ENCODE peak calls at places on chromosomes 4 and X, in four cellular contexts. M is A549, U is K562, S is GM12878. V is an unnamed sample.

GRCh38 chr4:165828928-165829327 is 44.1 kb upstream of the TLL1 start:
- DNase-seq in M (no peak), U (no peak), S (no peak), V (no peak)

GRCh38 chrX:102651968-102652744 is 873 bp downstream of the GPRASP1 start:
- DNase-seq in M (peak), U (no peak), S (no peak), V (peak)

GRCh38 chrX:72001471-72001870 is 90.8 kb downstream of the NHSL2 start:
- DNase-seq in M (no peak), U (no peak), S (no peak), V (no peak)

GRCh38 chrX:101429934-101430333 is 21.9 kb downstream of the HNRNPH2 start:
- DNase-seq in M (no peak), U (no peak), S (no peak), V (peak)

GRCh38 chr4:176467011-176467410 is 147.2 kb downstream of the SPCS3 start:
- DNase-seq in M (no peak), U (no peak), S (no peak), V (peak)

GRCh38 chr4:174461438-174462106 is 60.7 kb downstream of the HPGD start:
- DNase-seq in M (peak), U (peak), S (no peak), V (no peak)

GRCh38 chr4:124295413-124295812 is 417.1 kb downstream of the ANKRD50 start:
- DNase-seq in M (no peak), U (no peak), S (no peak), V (no peak)

GRCh38 chrX:49039598-49040375 is 3.4 kb downstream of the TFE3 start:
- DNase-seq in M (peak), U (peak), S (no peak), V (peak)

GRCh38 chrX:15158736-15159406 is 111.0 kb downstream of the ASB9 start:
- DNase-seq in M (no peak), U (no peak), S (peak), V (no peak)

GRCh38 chrX:2848806-2849420 is 20.2 kb downstream of the GYG2 start:
- DNase-seq in M (no peak), U (no peak), S (no peak), V (peak)

GRCh38 chr4:174553828-174554227 is 31.5 kb upstream of the HPGD start:
- DNase-seq in M (no peak), U (no peak), S (no peak), V (no peak)

GRCh38 chrX:113651306-113651705 is 810.7 kb upstream of the AMOT start:
- DNase-seq in M (no peak), U (no peak), S (no peak), V (no peak)

GRCh38 chr4:8182858-8183725 is 16.0 kb upstream of the SH3TC1 start:
- DNase-seq in M (peak), U (peak), S (no peak), V (peak)

GRCh38 chr4:174578366-174578765 is 56.1 kb upstream of the HPGD start:
- DNase-seq in M (no peak), U (no peak), S (no peak), V (no peak)

GRCh38 chr4:116899536-116899935 is 185.8 kb downstream of the TRAM1L1 start:
- DNase-seq in M (no peak), U (no peak), S (no peak), V (no peak)

GRCh38 chr4:62209757-62210156 is 1009.6 kb downstream of the ADGRL3 start:
- DNase-seq in M (no peak), U (no peak), S (no peak), V (no peak)

GRCh38 chr4:25672756-25673155 is 17.1 kb downstream of the SLC34A2 start:
- DNase-seq in M (no peak), U (no peak), S (no peak), V (no peak)

GRCh38 chrX:74446876-74447275 is 25.6 kb downstream of the SLC16A2 start:
- DNase-seq in M (no peak), U (no peak), S (no peak), V (no peak)

GRCh38 chrX:137424679-137425078 is 141.2 kb upstream of the ZIC3 start:
- DNase-seq in M (no peak), U (no peak), S (no peak), V (no peak)

GRCh38 chr4:178063568-178063967 is 621.3 kb upstream of the AGA start:
- DNase-seq in M (no peak), U (no peak), S (no peak), V (no peak)

DNA sequence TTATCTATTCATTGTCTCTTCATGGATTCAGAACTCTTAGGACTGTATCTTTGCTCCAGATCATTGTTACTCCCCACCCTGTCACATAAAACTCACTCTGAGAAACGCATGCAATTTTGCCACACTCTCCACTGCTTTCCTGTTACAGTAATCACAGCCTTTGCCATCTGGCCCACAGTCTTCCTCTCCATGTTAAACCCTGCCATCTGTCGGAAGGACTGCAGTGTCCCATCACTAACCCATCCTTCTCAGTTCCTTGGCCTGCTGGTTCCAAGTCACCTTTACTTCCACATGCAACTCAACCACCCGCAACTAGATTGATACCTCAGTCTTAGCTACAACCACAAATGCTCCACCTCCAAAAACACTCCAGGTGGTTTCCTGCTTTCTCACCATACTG is 308.7 kb upstream of the FAM241A start:
- DNase-seq in M (no peak), U (no peak), S (no peak), V (no peak)
- TF ChIP-seq ELK1 in M (no peak), U (no peak), S (no peak), V (no peak)

DNA sequence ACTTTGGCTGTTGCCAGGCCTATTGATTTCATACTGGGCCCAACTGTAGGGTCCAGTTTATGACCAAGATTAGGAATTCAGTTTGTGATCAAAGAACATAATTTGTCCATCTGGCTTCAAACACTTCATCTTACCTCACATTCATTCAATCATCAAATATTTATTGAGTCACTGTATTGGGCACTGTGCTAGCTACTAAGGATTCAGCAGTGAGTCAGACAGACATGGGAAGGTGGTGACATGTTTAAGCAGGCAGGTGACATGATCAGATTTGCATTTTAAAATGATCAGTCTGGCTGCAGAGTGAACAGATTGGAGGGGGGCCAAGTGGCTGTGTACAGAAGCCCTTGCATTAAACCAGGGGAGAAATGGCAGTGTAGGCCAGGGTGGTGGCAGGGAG is 25.1 kb upstream of the APLN start:
- DNase-seq in M (no peak), U (no peak), S (no peak), V (peak)
- TF ChIP-seq SMC3 in M (no peak), U (no peak), S (no peak), V (no peak)

GRCh38 chrX:24054182-24055042 is at the start of gene EIF2S3:
- DNase-seq in M (peak), U (peak), S (peak), V (peak)

GRCh38 chrX:24055043-24055356 is 244 bp downstream of the EIF2S3 start:
- DNase-seq in M (no peak), U (no peak), S (no peak), V (no peak)
- TF ChIP-seq POLR2A in M (no peak), U (no peak), S (no peak), V (no peak)

GRCh38 chr4:29081230-29081955 is 1638.8 kb upstream of the PCDH7 start:
- DNase-seq in M (no peak), U (no peak), S (no peak), V (peak)
- TF ChIP-seq ELK1 in M (no peak), U (no peak), S (no peak), V (no peak)

DNA sequence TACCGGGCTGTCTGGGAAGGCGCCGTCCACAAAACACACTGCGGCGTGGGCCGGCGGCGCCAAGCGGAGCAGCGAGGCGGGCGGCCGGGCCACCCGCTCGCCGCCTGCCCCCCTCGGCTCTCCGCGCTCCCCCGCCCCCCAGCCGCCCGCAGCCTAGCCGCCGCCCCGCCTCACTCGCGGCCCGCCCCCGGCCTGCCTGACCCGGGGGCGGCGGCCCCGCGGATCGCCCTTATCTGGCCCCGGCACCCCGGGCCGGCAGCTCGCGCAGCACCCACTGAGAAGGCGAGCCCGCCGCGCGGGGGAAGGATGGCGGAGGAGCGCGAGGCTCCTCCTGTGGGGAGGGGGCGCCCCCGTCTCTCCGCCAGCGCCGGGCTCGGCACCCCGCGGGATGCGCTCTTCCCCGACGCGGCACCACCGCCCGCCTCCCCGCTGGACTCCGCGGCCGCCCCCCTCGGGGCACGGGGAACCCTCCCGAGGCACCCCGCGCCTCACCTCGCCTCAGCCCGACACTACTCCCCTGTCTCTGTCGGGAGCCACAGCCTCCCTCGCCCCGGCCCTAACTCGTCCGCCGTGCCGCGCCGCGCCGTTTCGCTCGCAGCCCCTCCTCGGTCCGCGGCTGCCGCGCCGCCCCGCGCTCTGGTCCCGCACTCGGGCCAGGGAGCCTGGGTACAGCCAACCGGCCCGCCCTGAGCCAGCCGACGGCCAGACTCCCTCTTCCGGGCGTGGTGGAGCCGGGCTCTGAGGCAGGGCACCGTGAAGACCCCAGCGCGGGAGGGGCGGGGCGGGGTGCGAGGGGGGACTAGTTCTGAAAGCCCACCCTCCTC is 564 bp downstream of the ATP11C start:
- DNase-seq in M (peak), U (peak), S (no peak), V (peak)
- TF ChIP-seq SMC3 in M (no peak), U (no peak), S (no peak), V (no peak)

GRCh38 chr4:112145326-112145819 is at the start of gene FAM241A:
- DNase-seq in M (peak), U (peak), S (no peak), V (peak)
- TF ChIP-seq POLR2A in M (peak), U (no peak), S (peak), V (peak)

GRCh38 chr4:24473309-24473721 is 111.0 kb downstream of the DHX15 start:
- DNase-seq in M (no peak), U (peak), S (no peak), V (peak)

GRCh38 chr4:24470681-24471622 is 113.4 kb downstream of the DHX15 start:
- DNase-seq in M (no peak), U (no peak), S (no peak), V (peak)

GRCh38 chr4:24475756-24476155 is 108.6 kb downstream of the DHX15 start:
- DNase-seq in M (no peak), U (no peak), S (no peak), V (no peak)

GRCh38 chr4:24471623-24472510 is 112.5 kb downstream of the DHX15 start:
- DNase-seq in M (no peak), U (no peak), S (no peak), V (no peak)

GRCh38 chr4:24472514-24473308 is 111.6 kb downstream of the DHX15 start:
- DNase-seq in M (peak), U (peak), S (no peak), V (peak)
- TF ChIP-seq ELK1 in M (no peak), U (no peak), S (no peak), V (no peak)

DNA sequence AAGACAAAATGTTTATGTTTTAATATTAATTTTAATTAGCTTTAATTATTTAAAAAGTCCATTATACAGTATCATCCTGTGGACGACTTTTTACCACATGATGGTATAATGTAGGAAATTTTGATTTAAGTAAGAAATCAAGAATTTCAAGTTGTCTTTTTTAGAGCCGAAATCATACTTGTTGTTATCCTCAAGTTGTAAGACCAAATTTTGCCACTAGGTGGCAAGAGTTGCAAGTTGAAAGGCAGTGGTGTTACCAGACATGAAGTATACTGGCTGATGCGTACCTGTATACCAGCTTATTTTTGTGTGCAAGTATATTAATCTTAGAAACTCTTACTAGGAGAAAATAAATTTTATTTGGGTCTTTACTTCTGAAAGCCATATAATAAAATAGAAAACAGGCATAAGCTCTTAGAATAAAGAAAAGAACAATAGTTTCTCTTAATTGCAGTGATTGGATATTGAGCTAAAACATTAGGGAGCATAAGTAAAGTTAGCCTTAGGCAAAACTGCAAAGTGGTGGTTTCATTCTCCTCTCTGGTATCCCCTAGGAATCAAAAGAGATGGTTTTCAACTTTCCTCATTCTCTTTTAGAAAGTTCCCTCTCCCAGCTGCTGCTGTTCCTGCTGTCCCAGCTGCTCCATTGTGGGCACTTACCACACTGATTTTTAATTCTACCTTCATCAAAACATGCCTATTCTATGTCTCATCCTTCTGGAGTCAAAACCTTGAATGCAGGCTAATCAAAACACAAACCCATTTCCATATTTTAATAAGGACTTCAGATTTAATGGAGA is 118.1 kb upstream of the WDFY3 start:
- DNase-seq in M (peak), U (peak), S (no peak), V (peak)
- TF ChIP-seq SMC3 in M (peak), U (peak), S (peak), V (peak)